ENCODE peak calls at places on chromosomes 7 and 10, in nine cellular contexts. R is left ventricle myocardium inferior, X is left lung, B is mammary epithelial cell, D is ovary, Q is HepG2, J is sigmoid colon, A is upper lobe of right lung, M is heart left ventricle. O is an unnamed sample.

GRCh38 chr7:134778941-134779740 is at the start of gene CALD1:
- DNase-seq in B (peak; percentile 99), X (peak; percentile 60), J (peak; percentile 96), M (peak; percentile 83), R (peak; percentile 74), A (no peak), Q (peak; percentile 78), D (peak; percentile 76), O (peak; percentile 96)

GRCh38 chr7:33649476-33650441 is 255.6 kb upstream of the BMPER start:
- DNase-seq in X (no peak), J (no peak), Q (no peak), B (no peak), R (no peak), D (no peak), A (no peak), M (no peak), O (no peak)

GRCh38 chr10:88190123-88190522 is 326.7 kb downstream of the PTEN start:
- DNase-seq in D (no peak), A (no peak), R (no peak), M (no peak), J (no peak), X (no peak), Q (no peak), B (no peak), O (no peak)

GRCh38 chr7:88141025-88141424 is 78.8 kb downstream of the SRI start:
- DNase-seq in M (no peak), D (no peak), J (no peak), A (no peak), Q (no peak), B (peak; percentile 5), X (no peak), R (no peak), O (peak; percentile 75)

GRCh38 chr7:28990200-28990960 is 32.2 kb upstream of the TRIL start:
- DNase-seq in J (no peak), D (no peak), B (no peak), Q (no peak), M (peak; percentile 74), R (peak; percentile 72), X (no peak), A (no peak), O (no peak)

GRCh38 chr10:95290446-95290800 is 380 bp downstream of the PDLIM1 start:
- DNase-seq in J (no peak), R (peak; percentile 27), X (no peak), A (no peak), B (no peak), Q (no peak), D (no peak), M (no peak), O (no peak)

GRCh38 chr7:156096806-156097538 is 284.7 kb upstream of the SHH start:
- DNase-seq in B (no peak), X (no peak), J (no peak), M (no peak), R (no peak), Q (no peak), A (peak; percentile 57), D (no peak), O (no peak)

GRCh38 chr10:13439771-13440708 is 88.8 kb downstream of the BEND7 start:
- DNase-seq in Q (peak; percentile 20), D (peak; percentile 35), B (peak; percentile 43), X (peak; percentile 52), M (peak; percentile 21), R (peak; percentile 25), A (peak; percentile 80), J (peak; percentile 66), O (peak; percentile 63)

GRCh38 chr10:50997461-50997860 is 76.8 kb upstream of the PRKG1 start:
- DNase-seq in M (no peak), B (no peak), A (no peak), X (no peak), D (no peak), R (no peak), J (no peak), Q (no peak), O (no peak)

GRCh38 chr10:7819126-7819470 is 793 bp downstream of the TAF3 start:
- DNase-seq in J (no peak), X (peak; percentile 44), R (peak; percentile 23), B (peak; percentile 49), M (peak; percentile 16), D (no peak), A (no peak), Q (peak; percentile 51), O (peak; percentile 60)

GRCh38 chr10:120456143-120456625 is 843 bp upstream of the PLPP4 start:
- DNase-seq in J (no peak), Q (no peak), B (no peak), D (no peak), R (no peak), M (no peak), A (no peak), X (no peak), O (no peak)

GRCh38 chr7:33905389-33906032 is at the start of gene BMPER:
- DNase-seq in A (peak; percentile 67), Q (no peak), R (peak; percentile 18), J (peak; percentile 73), B (peak; percentile 37), M (no peak), D (peak; percentile 62), X (peak; percentile 39), O (peak; percentile 59)

GRCh38 chr10:15084502-15084922 is 4.1 kb downstream of the ACBD7 start:
- DNase-seq in M (peak; percentile 50), A (no peak), R (no peak), X (peak; percentile 58), Q (peak; percentile 98), D (peak; percentile 53), J (no peak), B (peak; percentile 99), O (peak; percentile 85)

GRCh38 chr7:158112571-158113320 is 474.9 kb downstream of the PTPRN2 start:
- DNase-seq in X (no peak), R (no peak), B (no peak), J (no peak), M (no peak), D (no peak), Q (no peak), A (no peak), O (no peak)
- H3K9me3 ChIP-seq in X (peaks cover 75% of the 10 kb centered on the region), R (peaks cover 32% of the 10 kb centered on the region), B (peaks cover 44% of the 10 kb centered on the region), J (peaks cover 4% of the 10 kb centered on the region), M (peaks cover 24% of the 10 kb centered on the region), D (peaks cover 3% of the 10 kb centered on the region), Q (peaks cover 10% of the 10 kb centered on the region), A (peaks cover 19% of the 10 kb centered on the region), O (peaks cover 15% of the 10 kb centered on the region)

DNA sequence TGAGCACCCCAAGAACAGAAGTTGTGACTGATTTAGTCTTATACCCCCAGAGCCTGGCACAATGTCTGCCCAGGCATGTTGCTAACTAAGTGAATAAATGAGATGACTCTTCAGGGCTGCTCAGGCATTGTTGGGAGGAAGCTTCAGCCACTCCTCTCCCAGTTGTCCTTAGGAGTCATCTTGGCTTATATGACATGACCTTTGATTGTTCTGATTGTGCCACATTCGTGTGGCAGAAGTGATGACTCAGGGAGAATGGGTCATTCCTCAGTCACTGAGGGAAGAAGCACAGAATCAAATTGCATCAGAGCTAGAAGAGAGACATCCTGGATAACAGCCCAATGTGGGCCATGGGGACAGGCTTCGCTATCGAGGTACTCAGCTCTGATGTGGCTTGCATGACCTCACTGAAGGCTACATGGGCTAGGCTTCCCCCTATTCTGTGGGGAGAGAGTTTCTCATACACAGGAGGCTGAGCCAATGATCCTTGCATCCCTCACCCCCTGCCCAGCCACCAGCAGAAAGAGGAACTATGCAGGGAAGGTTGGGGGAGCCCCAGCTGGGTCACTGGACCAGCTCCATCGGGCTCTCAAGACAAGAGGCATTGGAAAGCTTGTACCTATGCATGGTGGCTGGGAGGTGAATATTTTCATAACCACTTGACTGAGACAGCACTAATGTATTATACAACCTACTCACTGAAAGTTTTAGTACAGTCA is 6.1 kb upstream of the HMX3 start:
- DNase-seq in R (no peak), M (no peak), D (no peak), Q (no peak), A (no peak), J (no peak), B (peak; percentile 68), X (no peak), O (no peak)
- H3K27me3 ChIP-seq in R (peaks cover 100% of the 10 kb centered on the region), M (peaks cover 72% of the 10 kb centered on the region), D (peaks cover under 1% of the 10 kb centered on the region), Q (peaks cover 7% of the 10 kb centered on the region), A (peaks cover 92% of the 10 kb centered on the region), J (peaks cover 36% of the 10 kb centered on the region), B (peaks cover 14% of the 10 kb centered on the region), X (peaks cover 100% of the 10 kb centered on the region), O (peaks cover 5% of the 10 kb centered on the region)

GRCh38 chr7:98240961-98241673 is 10.9 kb downstream of the TECPR1 start:
- DNase-seq in J (no peak), A (no peak), M (no peak), Q (peak; percentile 27), B (no peak), D (no peak), R (no peak), X (no peak), O (no peak)
- TF ChIP-seq CTCF in J (no peak), A (peak; percentile 69), M (peak; percentile 70), Q (peak; percentile 94), B (peak; percentile 67), D (no peak), R (peak; percentile 80), X (peak; percentile 52), O (peak; percentile 74)

GRCh38 chr10:28520346-28520745 is 12.6 kb upstream of the WAC start:
- DNase-seq in R (no peak), J (no peak), M (no peak), Q (no peak), X (no peak), A (no peak), B (no peak), D (no peak), O (no peak)
- H3K9me3 ChIP-seq in R (peaks cover 46% of the 10 kb centered on the region), J (peaks cover 3% of the 10 kb centered on the region), M (peaks cover 36% of the 10 kb centered on the region), Q (peaks cover 11% of the 10 kb centered on the region), X (peaks cover 9% of the 10 kb centered on the region), A (no peaks in the 10 kb centered on the region), B (no peaks in the 10 kb centered on the region), D (peaks cover 3% of the 10 kb centered on the region), O (peaks cover 21% of the 10 kb centered on the region)

GRCh38 chr7:105990726-105991465 is 27.8 kb downstream of the CDHR3 start:
- DNase-seq in J (no peak), M (peak; percentile 27), X (no peak), A (no peak), Q (no peak), D (peak; percentile 74), B (no peak), R (no peak), O (no peak)
- H3K27me3 ChIP-seq in J (no peaks in the 10 kb centered on the region), M (no peaks in the 10 kb centered on the region), X (no peaks in the 10 kb centered on the region), A (no peaks in the 10 kb centered on the region), Q (no peaks in the 10 kb centered on the region), D (no peaks in the 10 kb centered on the region), B (peaks cover 5% of the 10 kb centered on the region), R (peaks cover 20% of the 10 kb centered on the region), O (no peaks in the 10 kb centered on the region)

GRCh38 chr7:24587853-24588252 is 14.6 kb downstream of the PALS2 start:
- DNase-seq in D (no peak), Q (peak; percentile 46), B (no peak), X (no peak), A (no peak), R (no peak), J (no peak), M (no peak), O (peak; percentile 59)
- TF ChIP-seq CTCF in D (no peak), Q (peak; percentile 67), B (peak; percentile 38), X (no peak), A (peak; percentile 21), R (peak; percentile 55), J (no peak), M (peak; percentile 14), O (peak; percentile 80)

GRCh38 chr7:137354361-137354760 is 10.8 kb upstream of the PTN start:
- DNase-seq in Q (no peak), J (no peak), D (no peak), R (no peak), M (no peak), B (no peak), X (no peak), A (no peak), O (no peak)

GRCh38 chr7:137363683-137364082 is 20.1 kb upstream of the PTN start:
- DNase-seq in Q (no peak), M (no peak), R (no peak), X (no peak), A (no peak), D (no peak), B (no peak), J (no peak), O (no peak)

GRCh38 chr7:137360087-137360679 is 16.6 kb upstream of the PTN start:
- DNase-seq in Q (no peak), R (no peak), B (no peak), J (no peak), M (no peak), D (no peak), A (no peak), X (no peak), O (no peak)
- H3K9me3 ChIP-seq in Q (peaks cover 61% of the 10 kb centered on the region), R (peaks cover 43% of the 10 kb centered on the region), B (no peaks in the 10 kb centered on the region), J (no peaks in the 10 kb centered on the region), M (peaks cover 24% of the 10 kb centered on the region), D (no peaks in the 10 kb centered on the region), A (no peaks in the 10 kb centered on the region), X (peaks cover 45% of the 10 kb centered on the region), O (peaks cover 14% of the 10 kb centered on the region)